ENCODE peak calls at places on chromosomes 5 and 9, in six cellular contexts. One of them, this sample, is unnamed.

GRCh38 chr9:107274953-107275422 is 8.1 kb upstream of the RAD23B start:
- DNase-seq in amniotic stem cell: peak
- DNase-seq in stimulated activated CD8-positive, alpha-beta memory T cell treated with anti-CD3 and anti-CD28 coated beads, Interleukin-12 subunit alpha, Interleukin-12 subunit beta, amount 100 ng/mL, for 4 hours: no peak
- DNase-seq in heart right ventricle: no peak
- DNase-seq in GM19239: no peak
- DNase-seq in GM03348: peak
- DNase-seq in this sample: peak

GRCh38 chr9:69066955-69067354 is 31.4 kb downstream of the FXN start:
- DNase-seq in amniotic stem cell: no peak
- DNase-seq in stimulated activated CD8-positive, alpha-beta memory T cell treated with anti-CD3 and anti-CD28 coated beads, Interleukin-12 subunit alpha, Interleukin-12 subunit beta, amount 100 ng/mL, for 4 hours: no peak
- DNase-seq in heart right ventricle: no peak
- DNase-seq in GM19239: no peak
- DNase-seq in GM03348: no peak
- DNase-seq in this sample: no peak

GRCh38 chr5:55231476-55232193 is 1.8 kb downstream of the CCNO start:
- DNase-seq in amniotic stem cell: no peak
- DNase-seq in stimulated activated CD8-positive, alpha-beta memory T cell treated with anti-CD3 and anti-CD28 coated beads, Interleukin-12 subunit alpha, Interleukin-12 subunit beta, amount 100 ng/mL, for 4 hours: no peak
- DNase-seq in heart right ventricle: no peak
- DNase-seq in GM19239: peak
- DNase-seq in GM03348: no peak
- DNase-seq in this sample: no peak

GRCh38 chr9:121383715-121384114 is 13.7 kb upstream of the STOM start:
- DNase-seq in amniotic stem cell: no peak
- DNase-seq in stimulated activated CD8-positive, alpha-beta memory T cell treated with anti-CD3 and anti-CD28 coated beads, Interleukin-12 subunit alpha, Interleukin-12 subunit beta, amount 100 ng/mL, for 4 hours: no peak
- DNase-seq in heart right ventricle: no peak
- DNase-seq in GM19239: no peak
- DNase-seq in GM03348: no peak
- DNase-seq in this sample: no peak

GRCh38 chr9:69486498-69486897 is 161.5 kb downstream of the ENTREP1 start:
- DNase-seq in amniotic stem cell: no peak
- DNase-seq in stimulated activated CD8-positive, alpha-beta memory T cell treated with anti-CD3 and anti-CD28 coated beads, Interleukin-12 subunit alpha, Interleukin-12 subunit beta, amount 100 ng/mL, for 4 hours: no peak
- DNase-seq in heart right ventricle: no peak
- DNase-seq in GM19239: no peak
- DNase-seq in GM03348: no peak
- DNase-seq in this sample: no peak

GRCh38 chr5:72281764-72282499 is 38.1 kb downstream of the MRPS27 start:
- DNase-seq in amniotic stem cell: peak
- DNase-seq in stimulated activated CD8-positive, alpha-beta memory T cell treated with anti-CD3 and anti-CD28 coated beads, Interleukin-12 subunit alpha, Interleukin-12 subunit beta, amount 100 ng/mL, for 4 hours: no peak
- DNase-seq in heart right ventricle: no peak
- DNase-seq in GM19239: no peak
- DNase-seq in GM03348: peak
- DNase-seq in this sample: peak

GRCh38 chr5:177367981-177368960 is 10.5 kb downstream of the RGS14 start:
- DNase-seq in amniotic stem cell: no peak
- DNase-seq in stimulated activated CD8-positive, alpha-beta memory T cell treated with anti-CD3 and anti-CD28 coated beads, Interleukin-12 subunit alpha, Interleukin-12 subunit beta, amount 100 ng/mL, for 4 hours: no peak
- DNase-seq in heart right ventricle: no peak
- DNase-seq in GM19239: no peak
- DNase-seq in GM03348: no peak
- DNase-seq in this sample: no peak

GRCh38 chr5:133285583-133286021 is 233.8 kb downstream of the HSPA4 start:
- DNase-seq in amniotic stem cell: no peak
- DNase-seq in stimulated activated CD8-positive, alpha-beta memory T cell treated with anti-CD3 and anti-CD28 coated beads, Interleukin-12 subunit alpha, Interleukin-12 subunit beta, amount 100 ng/mL, for 4 hours: no peak
- DNase-seq in heart right ventricle: peak
- DNase-seq in GM19239: no peak
- DNase-seq in GM03348: no peak
- DNase-seq in this sample: no peak

GRCh38 chr5:22889714-22890113 is 36.6 kb upstream of the CDH12 start:
- DNase-seq in amniotic stem cell: no peak
- DNase-seq in stimulated activated CD8-positive, alpha-beta memory T cell treated with anti-CD3 and anti-CD28 coated beads, Interleukin-12 subunit alpha, Interleukin-12 subunit beta, amount 100 ng/mL, for 4 hours: no peak
- DNase-seq in heart right ventricle: no peak
- DNase-seq in GM19239: no peak
- DNase-seq in GM03348: no peak
- DNase-seq in this sample: no peak

GRCh38 chr9:6567140-6567591 is 78.4 kb downstream of the GLDC start:
- DNase-seq in amniotic stem cell: peak
- DNase-seq in stimulated activated CD8-positive, alpha-beta memory T cell treated with anti-CD3 and anti-CD28 coated beads, Interleukin-12 subunit alpha, Interleukin-12 subunit beta, amount 100 ng/mL, for 4 hours: no peak
- DNase-seq in heart right ventricle: no peak
- DNase-seq in GM19239: no peak
- DNase-seq in GM03348: peak
- DNase-seq in this sample: peak

GRCh38 chr5:151819830-151820229 is 48.1 kb downstream of the G3BP1 start:
- DNase-seq in amniotic stem cell: no peak
- DNase-seq in stimulated activated CD8-positive, alpha-beta memory T cell treated with anti-CD3 and anti-CD28 coated beads, Interleukin-12 subunit alpha, Interleukin-12 subunit beta, amount 100 ng/mL, for 4 hours: no peak
- DNase-seq in heart right ventricle: no peak
- DNase-seq in GM19239: no peak
- DNase-seq in GM03348: no peak
- DNase-seq in this sample: no peak

GRCh38 chr5:105639068-105639467 is 2031.7 kb downstream of the EFNA5 start:
- DNase-seq in amniotic stem cell: no peak
- DNase-seq in stimulated activated CD8-positive, alpha-beta memory T cell treated with anti-CD3 and anti-CD28 coated beads, Interleukin-12 subunit alpha, Interleukin-12 subunit beta, amount 100 ng/mL, for 4 hours: no peak
- DNase-seq in heart right ventricle: no peak
- DNase-seq in GM19239: no peak
- DNase-seq in GM03348: no peak
- DNase-seq in this sample: no peak

GRCh38 chr5:132425009-132425937 is 55.8 kb downstream of the SLC22A5 start:
- DNase-seq in amniotic stem cell: peak
- DNase-seq in stimulated activated CD8-positive, alpha-beta memory T cell treated with anti-CD3 and anti-CD28 coated beads, Interleukin-12 subunit alpha, Interleukin-12 subunit beta, amount 100 ng/mL, for 4 hours: peak
- DNase-seq in heart right ventricle: no peak
- DNase-seq in GM19239: no peak
- DNase-seq in GM03348: peak
- DNase-seq in this sample: no peak

GRCh38 chr5:65927497-65928340 is 1.3 kb downstream of the ERBIN start:
- DNase-seq in amniotic stem cell: peak
- DNase-seq in stimulated activated CD8-positive, alpha-beta memory T cell treated with anti-CD3 and anti-CD28 coated beads, Interleukin-12 subunit alpha, Interleukin-12 subunit beta, amount 100 ng/mL, for 4 hours: no peak
- DNase-seq in heart right ventricle: no peak
- DNase-seq in GM19239: peak
- DNase-seq in GM03348: peak
- DNase-seq in this sample: peak

GRCh38 chr5:110329955-110330354 is 396.5 kb downstream of the TMEM232 start:
- DNase-seq in amniotic stem cell: no peak
- DNase-seq in stimulated activated CD8-positive, alpha-beta memory T cell treated with anti-CD3 and anti-CD28 coated beads, Interleukin-12 subunit alpha, Interleukin-12 subunit beta, amount 100 ng/mL, for 4 hours: no peak
- DNase-seq in heart right ventricle: no peak
- DNase-seq in GM19239: no peak
- DNase-seq in GM03348: no peak
- DNase-seq in this sample: no peak

GRCh38 chr9:69190086-69190865 is 16.2 kb downstream of the TJP2 start:
- DNase-seq in amniotic stem cell: no peak
- DNase-seq in stimulated activated CD8-positive, alpha-beta memory T cell treated with anti-CD3 and anti-CD28 coated beads, Interleukin-12 subunit alpha, Interleukin-12 subunit beta, amount 100 ng/mL, for 4 hours: no peak
- DNase-seq in heart right ventricle: no peak
- DNase-seq in GM19239: no peak
- DNase-seq in GM03348: no peak
- DNase-seq in this sample: no peak

GRCh38 chr5:87541033-87541432 is 128.3 kb upstream of the CCNH start:
- DNase-seq in amniotic stem cell: no peak
- DNase-seq in stimulated activated CD8-positive, alpha-beta memory T cell treated with anti-CD3 and anti-CD28 coated beads, Interleukin-12 subunit alpha, Interleukin-12 subunit beta, amount 100 ng/mL, for 4 hours: no peak
- DNase-seq in heart right ventricle: peak
- DNase-seq in GM19239: no peak
- DNase-seq in GM03348: peak
- DNase-seq in this sample: peak

GRCh38 chr5:93920956-93921355 is 179.6 kb upstream of the POU5F2 start:
- DNase-seq in amniotic stem cell: no peak
- DNase-seq in stimulated activated CD8-positive, alpha-beta memory T cell treated with anti-CD3 and anti-CD28 coated beads, Interleukin-12 subunit alpha, Interleukin-12 subunit beta, amount 100 ng/mL, for 4 hours: no peak
- DNase-seq in heart right ventricle: no peak
- DNase-seq in GM19239: no peak
- DNase-seq in GM03348: no peak
- DNase-seq in this sample: no peak

GRCh38 chr9:121596515-121596914 is 54.9 kb upstream of the DAB2IP start:
- DNase-seq in amniotic stem cell: no peak
- DNase-seq in stimulated activated CD8-positive, alpha-beta memory T cell treated with anti-CD3 and anti-CD28 coated beads, Interleukin-12 subunit alpha, Interleukin-12 subunit beta, amount 100 ng/mL, for 4 hours: no peak
- DNase-seq in heart right ventricle: no peak
- DNase-seq in GM19239: no peak
- DNase-seq in GM03348: peak
- DNase-seq in this sample: no peak

GRCh38 chr5:139574641-139575312 is 13.6 kb downstream of the UBE2D2 start:
- DNase-seq in amniotic stem cell: no peak
- DNase-seq in stimulated activated CD8-positive, alpha-beta memory T cell treated with anti-CD3 and anti-CD28 coated beads, Interleukin-12 subunit alpha, Interleukin-12 subunit beta, amount 100 ng/mL, for 4 hours: no peak
- DNase-seq in heart right ventricle: no peak
- DNase-seq in GM19239: no peak
- DNase-seq in GM03348: peak
- DNase-seq in this sample: peak

GRCh38 chr5:89275206-89275605 is 392.2 kb upstream of the MEF2C start:
- DNase-seq in amniotic stem cell: no peak
- DNase-seq in stimulated activated CD8-positive, alpha-beta memory T cell treated with anti-CD3 and anti-CD28 coated beads, Interleukin-12 subunit alpha, Interleukin-12 subunit beta, amount 100 ng/mL, for 4 hours: no peak
- DNase-seq in heart right ventricle: no peak
- DNase-seq in GM19239: no peak
- DNase-seq in GM03348: no peak
- DNase-seq in this sample: no peak

GRCh38 chr5:73280821-73281746 is 108.1 kb downstream of the TMEM174 start:
- DNase-seq in amniotic stem cell: no peak
- DNase-seq in stimulated activated CD8-positive, alpha-beta memory T cell treated with anti-CD3 and anti-CD28 coated beads, Interleukin-12 subunit alpha, Interleukin-12 subunit beta, amount 100 ng/mL, for 4 hours: no peak
- DNase-seq in heart right ventricle: no peak
- DNase-seq in GM19239: no peak
- DNase-seq in GM03348: no peak
- DNase-seq in this sample: peak

GRCh38 chr5:156137482-156137881 is 189.5 kb upstream of the SGCD start:
- DNase-seq in amniotic stem cell: no peak
- DNase-seq in stimulated activated CD8-positive, alpha-beta memory T cell treated with anti-CD3 and anti-CD28 coated beads, Interleukin-12 subunit alpha, Interleukin-12 subunit beta, amount 100 ng/mL, for 4 hours: no peak
- DNase-seq in heart right ventricle: no peak
- DNase-seq in GM19239: no peak
- DNase-seq in GM03348: peak
- DNase-seq in this sample: no peak

GRCh38 chr5:52148679-52149078 is 639.0 kb upstream of the ITGA1 start:
- DNase-seq in amniotic stem cell: no peak
- DNase-seq in stimulated activated CD8-positive, alpha-beta memory T cell treated with anti-CD3 and anti-CD28 coated beads, Interleukin-12 subunit alpha, Interleukin-12 subunit beta, amount 100 ng/mL, for 4 hours: no peak
- DNase-seq in heart right ventricle: no peak
- DNase-seq in GM19239: no peak
- DNase-seq in GM03348: no peak
- DNase-seq in this sample: no peak

GRCh38 chr5:95631265-95631957 is 11.5 kb downstream of the GPR150 start:
- DNase-seq in amniotic stem cell: peak
- DNase-seq in stimulated activated CD8-positive, alpha-beta memory T cell treated with anti-CD3 and anti-CD28 coated beads, Interleukin-12 subunit alpha, Interleukin-12 subunit beta, amount 100 ng/mL, for 4 hours: no peak
- DNase-seq in heart right ventricle: no peak
- DNase-seq in GM19239: no peak
- DNase-seq in GM03348: peak
- DNase-seq in this sample: peak

GRCh38 chr5:173973614-173973969 is 15.4 kb upstream of the C5orf47 start:
- DNase-seq in amniotic stem cell: no peak
- DNase-seq in stimulated activated CD8-positive, alpha-beta memory T cell treated with anti-CD3 and anti-CD28 coated beads, Interleukin-12 subunit alpha, Interleukin-12 subunit beta, amount 100 ng/mL, for 4 hours: no peak
- DNase-seq in heart right ventricle: no peak
- DNase-seq in GM19239: no peak
- DNase-seq in GM03348: peak
- DNase-seq in this sample: no peak

GRCh38 chr9:109277451-109277850 is 43.4 kb downstream of the EPB41L4B start:
- DNase-seq in amniotic stem cell: no peak
- DNase-seq in stimulated activated CD8-positive, alpha-beta memory T cell treated with anti-CD3 and anti-CD28 coated beads, Interleukin-12 subunit alpha, Interleukin-12 subunit beta, amount 100 ng/mL, for 4 hours: no peak
- DNase-seq in heart right ventricle: peak
- DNase-seq in GM19239: no peak
- DNase-seq in GM03348: no peak
- DNase-seq in this sample: no peak

GRCh38 chr5:143200781-143201398 is 202.6 kb downstream of the NR3C1 start:
- DNase-seq in amniotic stem cell: peak
- DNase-seq in stimulated activated CD8-positive, alpha-beta memory T cell treated with anti-CD3 and anti-CD28 coated beads, Interleukin-12 subunit alpha, Interleukin-12 subunit beta, amount 100 ng/mL, for 4 hours: no peak
- DNase-seq in heart right ventricle: peak
- DNase-seq in GM19239: no peak
- DNase-seq in GM03348: peak
- DNase-seq in this sample: peak

GRCh38 chr5:72290356-72291133 is 29.5 kb downstream of the MRPS27 start:
- DNase-seq in amniotic stem cell: no peak
- DNase-seq in stimulated activated CD8-positive, alpha-beta memory T cell treated with anti-CD3 and anti-CD28 coated beads, Interleukin-12 subunit alpha, Interleukin-12 subunit beta, amount 100 ng/mL, for 4 hours: no peak
- DNase-seq in heart right ventricle: no peak
- DNase-seq in GM19239: no peak
- DNase-seq in GM03348: no peak
- DNase-seq in this sample: no peak

GRCh38 chr9:8845376-8845775 is 1045.8 kb upstream of the DMAC1 start:
- DNase-seq in amniotic stem cell: no peak
- DNase-seq in stimulated activated CD8-positive, alpha-beta memory T cell treated with anti-CD3 and anti-CD28 coated beads, Interleukin-12 subunit alpha, Interleukin-12 subunit beta, amount 100 ng/mL, for 4 hours: no peak
- DNase-seq in heart right ventricle: peak
- DNase-seq in GM19239: no peak
- DNase-seq in GM03348: no peak
- DNase-seq in this sample: no peak

GRCh38 chr5:174799146-174799545 is 74.8 kb downstream of the MSX2 start:
- DNase-seq in amniotic stem cell: peak
- DNase-seq in stimulated activated CD8-positive, alpha-beta memory T cell treated with anti-CD3 and anti-CD28 coated beads, Interleukin-12 subunit alpha, Interleukin-12 subunit beta, amount 100 ng/mL, for 4 hours: no peak
- DNase-seq in heart right ventricle: no peak
- DNase-seq in GM19239: no peak
- DNase-seq in GM03348: no peak
- DNase-seq in this sample: peak

GRCh38 chr9:77097335-77097734 is 77.9 kb downstream of the FOXB2 start:
- DNase-seq in amniotic stem cell: no peak
- DNase-seq in stimulated activated CD8-positive, alpha-beta memory T cell treated with anti-CD3 and anti-CD28 coated beads, Interleukin-12 subunit alpha, Interleukin-12 subunit beta, amount 100 ng/mL, for 4 hours: no peak
- DNase-seq in heart right ventricle: no peak
- DNase-seq in GM19239: no peak
- DNase-seq in GM03348: no peak
- DNase-seq in this sample: no peak

GRCh38 chr5:125554355-125554754 is 807.9 kb upstream of the ZNF608 start:
- DNase-seq in amniotic stem cell: no peak
- DNase-seq in stimulated activated CD8-positive, alpha-beta memory T cell treated with anti-CD3 and anti-CD28 coated beads, Interleukin-12 subunit alpha, Interleukin-12 subunit beta, amount 100 ng/mL, for 4 hours: no peak
- DNase-seq in heart right ventricle: no peak
- DNase-seq in GM19239: no peak
- DNase-seq in GM03348: no peak
- DNase-seq in this sample: no peak

GRCh38 chr5:13624283-13625074 is 320.0 kb downstream of the DNAH5 start:
- DNase-seq in amniotic stem cell: no peak
- DNase-seq in stimulated activated CD8-positive, alpha-beta memory T cell treated with anti-CD3 and anti-CD28 coated beads, Interleukin-12 subunit alpha, Interleukin-12 subunit beta, amount 100 ng/mL, for 4 hours: no peak
- DNase-seq in heart right ventricle: no peak
- DNase-seq in GM19239: no peak
- DNase-seq in GM03348: no peak
- DNase-seq in this sample: no peak

GRCh38 chr5:120139039-120139438 is 325.1 kb upstream of the PRR16 start:
- DNase-seq in amniotic stem cell: peak
- DNase-seq in stimulated activated CD8-positive, alpha-beta memory T cell treated with anti-CD3 and anti-CD28 coated beads, Interleukin-12 subunit alpha, Interleukin-12 subunit beta, amount 100 ng/mL, for 4 hours: no peak
- DNase-seq in heart right ventricle: no peak
- DNase-seq in GM19239: no peak
- DNase-seq in GM03348: peak
- DNase-seq in this sample: peak

This sample was measured in fibroblast of the conjunctiva.